ENCODE peak calls at places on chromosome X, in ten cellular contexts. One of them, this sample, is unnamed.

GRCh38 chrX:154125356-154126040 is 18.5 kb upstream of the OPN1LW start:
- DNase-seq in fibroblast of lung: peak; percentile 2
- DNase-seq in ovary: no peak
- DNase-seq in astrocyte: no peak
- DNase-seq in colonic mucosa: no peak
- DNase-seq in iPS DF 6.9: no peak
- DNase-seq in left ventricle myocardium inferior: peak; percentile 49
- DNase-seq in neural progenitor cell: no peak
- DNase-seq in mucosa of descending colon: no peak
- DNase-seq in K562: peak; percentile 14
- DNase-seq in this sample: no peak

GRCh38 chrX:110691446-110691845 is 104.2 kb downstream of the CHRDL1 start:
- DNase-seq in fibroblast of lung: no peak
- DNase-seq in ovary: no peak
- DNase-seq in astrocyte: peak; percentile 19
- DNase-seq in colonic mucosa: no peak
- DNase-seq in iPS DF 6.9: no peak
- DNase-seq in left ventricle myocardium inferior: no peak
- DNase-seq in neural progenitor cell: no peak
- DNase-seq in mucosa of descending colon: no peak
- DNase-seq in K562: no peak
- DNase-seq in this sample: no peak

GRCh38 chrX:11239230-11239629 is 54.0 kb upstream of the AMELX start:
- DNase-seq in fibroblast of lung: peak; percentile 56
- DNase-seq in ovary: no peak
- DNase-seq in astrocyte: peak; percentile 58
- DNase-seq in colonic mucosa: peak; percentile 21
- DNase-seq in iPS DF 6.9: no peak
- DNase-seq in left ventricle myocardium inferior: no peak
- DNase-seq in neural progenitor cell: no peak
- DNase-seq in mucosa of descending colon: no peak
- DNase-seq in K562: no peak
- DNase-seq in this sample: peak; percentile 37

GRCh38 chrX:41381685-41382084 is 47.7 kb downstream of the DDX3X start:
- DNase-seq in fibroblast of lung: peak; percentile 97
- DNase-seq in ovary: no peak
- DNase-seq in astrocyte: peak; percentile 68
- DNase-seq in colonic mucosa: peak; percentile 62
- DNase-seq in iPS DF 6.9: no peak
- DNase-seq in left ventricle myocardium inferior: peak; percentile 20
- DNase-seq in neural progenitor cell: peak; percentile 51
- DNase-seq in mucosa of descending colon: peak; percentile 59
- DNase-seq in K562: peak; percentile 18
- DNase-seq in this sample: peak; percentile 23

GRCh38 chrX:118615141-118615540 is 112.3 kb upstream of the IL13RA1 start:
- DNase-seq in fibroblast of lung: no peak
- DNase-seq in ovary: no peak
- DNase-seq in astrocyte: no peak
- DNase-seq in colonic mucosa: no peak
- DNase-seq in iPS DF 6.9: no peak
- DNase-seq in left ventricle myocardium inferior: no peak
- DNase-seq in neural progenitor cell: no peak
- DNase-seq in mucosa of descending colon: no peak
- DNase-seq in K562: no peak
- DNase-seq in this sample: no peak

GRCh38 chrX:105645667-105646354 is 176.5 kb upstream of the NRK start:
- DNase-seq in fibroblast of lung: peak; percentile 15
- DNase-seq in ovary: no peak
- DNase-seq in astrocyte: peak; percentile 7
- DNase-seq in colonic mucosa: no peak
- DNase-seq in iPS DF 6.9: no peak
- DNase-seq in left ventricle myocardium inferior: no peak
- DNase-seq in neural progenitor cell: no peak
- DNase-seq in mucosa of descending colon: no peak
- DNase-seq in K562: no peak
- DNase-seq in this sample: no peak

GRCh38 chrX:9341305-9342201 is 123.3 kb upstream of the TBL1X start:
- DNase-seq in fibroblast of lung: peak; percentile 84
- DNase-seq in ovary: peak; percentile 62
- DNase-seq in astrocyte: peak; percentile 22
- DNase-seq in colonic mucosa: peak; percentile 72
- DNase-seq in iPS DF 6.9: no peak
- DNase-seq in left ventricle myocardium inferior: peak; percentile 59
- DNase-seq in neural progenitor cell: peak; percentile 47
- DNase-seq in mucosa of descending colon: peak; percentile 90
- DNase-seq in K562: peak; percentile 57
- DNase-seq in this sample: no peak

GRCh38 chrX:131693359-131693758 is 149.5 kb downstream of the OR13H1 start:
- DNase-seq in fibroblast of lung: no peak
- DNase-seq in ovary: no peak
- DNase-seq in astrocyte: no peak
- DNase-seq in colonic mucosa: no peak
- DNase-seq in iPS DF 6.9: no peak
- DNase-seq in left ventricle myocardium inferior: no peak
- DNase-seq in neural progenitor cell: no peak
- DNase-seq in mucosa of descending colon: no peak
- DNase-seq in K562: no peak
- DNase-seq in this sample: no peak

GRCh38 chrX:41085883-41086626 is 810 bp downstream of the USP9X start:
- DNase-seq in fibroblast of lung: peak; percentile 39
- DNase-seq in ovary: peak; percentile 78
- DNase-seq in astrocyte: peak; percentile 41
- DNase-seq in colonic mucosa: peak; percentile 67
- DNase-seq in iPS DF 6.9: no peak
- DNase-seq in left ventricle myocardium inferior: peak; percentile 45
- DNase-seq in neural progenitor cell: peak; percentile 60
- DNase-seq in mucosa of descending colon: peak; percentile 79
- DNase-seq in K562: peak; percentile 35
- DNase-seq in this sample: no peak

GRCh38 chrX:119121341-119121740 is 6.3 kb downstream of the KIAA1210 start:
- DNase-seq in fibroblast of lung: peak; percentile 59
- DNase-seq in ovary: no peak
- DNase-seq in astrocyte: no peak
- DNase-seq in colonic mucosa: no peak
- DNase-seq in iPS DF 6.9: no peak
- DNase-seq in left ventricle myocardium inferior: no peak
- DNase-seq in neural progenitor cell: no peak
- DNase-seq in mucosa of descending colon: no peak
- DNase-seq in K562: no peak
- DNase-seq in this sample: peak; percentile 7

GRCh38 chrX:49071877-49072711 is 1.7 kb downstream of the PRAF2 start:
- DNase-seq in fibroblast of lung: peak; percentile 79
- DNase-seq in ovary: peak; percentile 77
- DNase-seq in astrocyte: peak; percentile 68
- DNase-seq in colonic mucosa: peak; percentile 72
- DNase-seq in iPS DF 6.9: no peak
- DNase-seq in left ventricle myocardium inferior: peak; percentile 72
- DNase-seq in neural progenitor cell: no peak
- DNase-seq in mucosa of descending colon: peak; percentile 79
- DNase-seq in K562: peak; percentile 31
- DNase-seq in this sample: peak; percentile 21

GRCh38 chrX:107710617-107711391 is 64.8 kb downstream of the TSC22D3 start:
- DNase-seq in fibroblast of lung: peak; percentile 96
- DNase-seq in ovary: no peak
- DNase-seq in astrocyte: peak; percentile 92
- DNase-seq in colonic mucosa: no peak
- DNase-seq in iPS DF 6.9: no peak
- DNase-seq in left ventricle myocardium inferior: no peak
- DNase-seq in neural progenitor cell: peak; percentile 56
- DNase-seq in mucosa of descending colon: no peak
- DNase-seq in K562: peak; percentile 50
- DNase-seq in this sample: peak; percentile 89

GRCh38 chrX:68685722-68686683 is 38.5 kb downstream of the STARD8 start:
- DNase-seq in fibroblast of lung: peak; percentile 81
- DNase-seq in ovary: peak; percentile 32
- DNase-seq in astrocyte: peak; percentile 45
- DNase-seq in colonic mucosa: no peak
- DNase-seq in iPS DF 6.9: no peak
- DNase-seq in left ventricle myocardium inferior: peak; percentile 53
- DNase-seq in neural progenitor cell: peak; percentile 50
- DNase-seq in mucosa of descending colon: no peak
- DNase-seq in K562: peak; percentile 50
- DNase-seq in this sample: no peak

GRCh38 chrX:65601530-65602281 is 65.7 kb upstream of the MSN start:
- DNase-seq in fibroblast of lung: peak; percentile 90
- DNase-seq in ovary: peak; percentile 55
- DNase-seq in astrocyte: peak; percentile 83
- DNase-seq in colonic mucosa: peak; percentile 82
- DNase-seq in iPS DF 6.9: no peak
- DNase-seq in left ventricle myocardium inferior: peak; percentile 75
- DNase-seq in neural progenitor cell: no peak
- DNase-seq in mucosa of descending colon: peak; percentile 78
- DNase-seq in K562: no peak
- DNase-seq in this sample: no peak

GRCh38 chrX:16458208-16458607 is 191.8 kb upstream of the S100G start:
- DNase-seq in fibroblast of lung: no peak
- DNase-seq in ovary: no peak
- DNase-seq in astrocyte: no peak
- DNase-seq in colonic mucosa: no peak
- DNase-seq in iPS DF 6.9: no peak
- DNase-seq in left ventricle myocardium inferior: no peak
- DNase-seq in neural progenitor cell: no peak
- DNase-seq in mucosa of descending colon: no peak
- DNase-seq in K562: no peak
- DNase-seq in this sample: no peak

GRCh38 chrX:129791336-129791735 is 11.6 kb downstream of the SASH3 start:
- DNase-seq in fibroblast of lung: no peak
- DNase-seq in ovary: no peak
- DNase-seq in astrocyte: no peak
- DNase-seq in colonic mucosa: no peak
- DNase-seq in iPS DF 6.9: no peak
- DNase-seq in left ventricle myocardium inferior: no peak
- DNase-seq in neural progenitor cell: no peak
- DNase-seq in mucosa of descending colon: no peak
- DNase-seq in K562: no peak
- DNase-seq in this sample: no peak

GRCh38 chrX:10110316-10110932 is 46.4 kb upstream of the CLCN4 start:
- DNase-seq in fibroblast of lung: no peak
- DNase-seq in ovary: no peak
- DNase-seq in astrocyte: no peak
- DNase-seq in colonic mucosa: no peak
- DNase-seq in iPS DF 6.9: no peak
- DNase-seq in left ventricle myocardium inferior: no peak
- DNase-seq in neural progenitor cell: no peak
- DNase-seq in mucosa of descending colon: no peak
- DNase-seq in K562: no peak
- DNase-seq in this sample: no peak

GRCh38 chrX:27186671-27187070 is 276.5 kb downstream of the PPP4R3C start:
- DNase-seq in fibroblast of lung: peak; percentile 51
- DNase-seq in ovary: no peak
- DNase-seq in astrocyte: no peak
- DNase-seq in colonic mucosa: no peak
- DNase-seq in iPS DF 6.9: peak; percentile 7
- DNase-seq in left ventricle myocardium inferior: no peak
- DNase-seq in neural progenitor cell: peak; percentile 35
- DNase-seq in mucosa of descending colon: no peak
- DNase-seq in K562: peak; percentile 14
- DNase-seq in this sample: no peak

GRCh38 chrX:46965125-46965758 is 53.0 kb downstream of the JADE3 start:
- DNase-seq in fibroblast of lung: peak; percentile 68
- DNase-seq in ovary: no peak
- DNase-seq in astrocyte: peak; percentile 51
- DNase-seq in colonic mucosa: no peak
- DNase-seq in iPS DF 6.9: no peak
- DNase-seq in left ventricle myocardium inferior: no peak
- DNase-seq in neural progenitor cell: no peak
- DNase-seq in mucosa of descending colon: no peak
- DNase-seq in K562: no peak
- DNase-seq in this sample: no peak

GRCh38 chrX:19361701-19362100 is 18.0 kb downstream of the PDHA1 start:
- DNase-seq in fibroblast of lung: no peak
- DNase-seq in ovary: no peak
- DNase-seq in astrocyte: no peak
- DNase-seq in colonic mucosa: no peak
- DNase-seq in iPS DF 6.9: no peak
- DNase-seq in left ventricle myocardium inferior: no peak
- DNase-seq in neural progenitor cell: no peak
- DNase-seq in mucosa of descending colon: no peak
- DNase-seq in K562: no peak
- DNase-seq in this sample: no peak
- H3K36me3 ChIP-seq in fibroblast of lung: peaks cover 1% of the 10 kb centered on the region
- H3K36me3 ChIP-seq in ovary: no peaks in the 10 kb centered on the region
- H3K36me3 ChIP-seq in astrocyte: peaks cover 6% of the 10 kb centered on the region
- H3K36me3 ChIP-seq in colonic mucosa: no peaks in the 10 kb centered on the region
- H3K36me3 ChIP-seq in iPS DF 6.9: peaks cover 6% of the 10 kb centered on the region
- H3K36me3 ChIP-seq in left ventricle myocardium inferior: peaks cover 45% of the 10 kb centered on the region
- H3K36me3 ChIP-seq in neural progenitor cell: no peaks in the 10 kb centered on the region
- H3K36me3 ChIP-seq in mucosa of descending colon: no peaks in the 10 kb centered on the region
- H3K36me3 ChIP-seq in K562: peaks cover 61% of the 10 kb centered on the region
- H3K36me3 ChIP-seq in this sample: no peaks in the 10 kb centered on the region

GRCh38 chrX:124984140-124984813 is 335.4 kb upstream of the TEX13C start:
- DNase-seq in fibroblast of lung: no peak
- DNase-seq in ovary: no peak
- DNase-seq in astrocyte: no peak
- DNase-seq in colonic mucosa: no peak
- DNase-seq in iPS DF 6.9: no peak
- DNase-seq in left ventricle myocardium inferior: no peak
- DNase-seq in neural progenitor cell: no peak
- DNase-seq in mucosa of descending colon: no peak
- DNase-seq in K562: no peak
- DNase-seq in this sample: no peak
- H3K36me3 ChIP-seq in fibroblast of lung: no peaks in the 10 kb centered on the region
- H3K36me3 ChIP-seq in ovary: no peaks in the 10 kb centered on the region
- H3K36me3 ChIP-seq in astrocyte: no peaks in the 10 kb centered on the region
- H3K36me3 ChIP-seq in colonic mucosa: no peaks in the 10 kb centered on the region
- H3K36me3 ChIP-seq in iPS DF 6.9: no peaks in the 10 kb centered on the region
- H3K36me3 ChIP-seq in left ventricle myocardium inferior: no peaks in the 10 kb centered on the region
- H3K36me3 ChIP-seq in neural progenitor cell: no peaks in the 10 kb centered on the region
- H3K36me3 ChIP-seq in mucosa of descending colon: no peaks in the 10 kb centered on the region
- H3K36me3 ChIP-seq in K562: no peaks in the 10 kb centered on the region
- H3K36me3 ChIP-seq in this sample: no peaks in the 10 kb centered on the region

DNA sequence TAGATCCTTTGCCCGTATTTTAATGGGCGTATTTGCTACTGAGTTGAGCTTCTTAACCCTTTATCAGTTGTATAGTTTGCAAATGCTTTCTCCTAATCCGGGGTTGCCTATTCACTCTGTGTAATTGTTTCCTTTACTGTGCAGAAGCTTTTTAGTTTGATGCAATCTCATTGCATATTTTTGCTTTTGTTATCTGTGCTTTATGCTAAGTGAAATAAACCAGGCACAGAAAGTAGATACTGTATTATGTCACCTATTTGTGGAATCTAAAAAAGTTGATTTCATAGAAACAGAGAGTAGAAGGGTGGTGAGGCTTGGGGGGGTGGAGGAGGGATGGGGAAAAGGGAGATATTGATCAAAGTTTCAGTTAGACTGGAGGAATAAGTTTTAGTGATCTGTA is 17.7 kb downstream of the OGT start:
- DNase-seq in fibroblast of lung: no peak
- DNase-seq in ovary: no peak
- DNase-seq in astrocyte: no peak
- DNase-seq in colonic mucosa: no peak
- DNase-seq in iPS DF 6.9: no peak
- DNase-seq in left ventricle myocardium inferior: no peak
- DNase-seq in neural progenitor cell: no peak
- DNase-seq in mucosa of descending colon: no peak
- DNase-seq in K562: no peak
- DNase-seq in this sample: no peak
- H3K36me3 ChIP-seq in fibroblast of lung: peaks cover 5% of the 10 kb centered on the region
- H3K36me3 ChIP-seq in ovary: no peaks in the 10 kb centered on the region
- H3K36me3 ChIP-seq in astrocyte: peaks cover 35% of the 10 kb centered on the region
- H3K36me3 ChIP-seq in colonic mucosa: no peaks in the 10 kb centered on the region
- H3K36me3 ChIP-seq in iPS DF 6.9: peaks cover 3% of the 10 kb centered on the region
- H3K36me3 ChIP-seq in left ventricle myocardium inferior: peaks cover 55% of the 10 kb centered on the region
- H3K36me3 ChIP-seq in neural progenitor cell: peaks cover 9% of the 10 kb centered on the region
- H3K36me3 ChIP-seq in mucosa of descending colon: no peaks in the 10 kb centered on the region
- H3K36me3 ChIP-seq in K562: peaks cover 89% of the 10 kb centered on the region
- H3K36me3 ChIP-seq in this sample: peaks cover 2% of the 10 kb centered on the region

GRCh38 chrX:12798601-12799000 is 7.4 kb downstream of the PRPS2 start:
- DNase-seq in fibroblast of lung: peak; percentile 77
- DNase-seq in ovary: no peak
- DNase-seq in astrocyte: peak; percentile 24
- DNase-seq in colonic mucosa: no peak
- DNase-seq in iPS DF 6.9: no peak
- DNase-seq in left ventricle myocardium inferior: no peak
- DNase-seq in neural progenitor cell: no peak
- DNase-seq in mucosa of descending colon: no peak
- DNase-seq in K562: no peak
- DNase-seq in this sample: no peak
- H3K36me3 ChIP-seq in fibroblast of lung: no peaks in the 10 kb centered on the region
- H3K36me3 ChIP-seq in ovary: no peaks in the 10 kb centered on the region
- H3K36me3 ChIP-seq in astrocyte: no peaks in the 10 kb centered on the region
- H3K36me3 ChIP-seq in colonic mucosa: no peaks in the 10 kb centered on the region
- H3K36me3 ChIP-seq in iPS DF 6.9: no peaks in the 10 kb centered on the region
- H3K36me3 ChIP-seq in left ventricle myocardium inferior: no peaks in the 10 kb centered on the region
- H3K36me3 ChIP-seq in neural progenitor cell: no peaks in the 10 kb centered on the region
- H3K36me3 ChIP-seq in mucosa of descending colon: no peaks in the 10 kb centered on the region
- H3K36me3 ChIP-seq in K562: peaks cover 89% of the 10 kb centered on the region
- H3K36me3 ChIP-seq in this sample: no peaks in the 10 kb centered on the region

This sample was measured in kidney epithelial cell.